ENCODE peak calls at places on chromosomes 16 and 17, in ten cellular contexts. V is AG10803, X is GM06990, T is esophagus squamous epithelium, B is RWPE1, C is left ventricle myocardium inferior, O is cardiac muscle cell, U is A673, D is heart right ventricle, A is GM13976. L is an unnamed sample.

GRCh38 chr16:88453621-88454314 is 688 bp downstream of the ZFPM1 start:
- DNase-seq in V (no peak), X (no peak), T (no peak), B (peak), C (no peak), O (peak), U (peak), D (no peak), A (no peak), L (no peak)

GRCh38 chr17:40068129-40068581 is 5.4 kb downstream of the THRA start:
- DNase-seq in V (no peak), X (no peak), T (no peak), B (no peak), C (no peak), O (no peak), U (no peak), D (peak), A (no peak), L (no peak)

GRCh38 chr16:83994087-83994486 is 26.0 kb downstream of the NECAB2 start:
- DNase-seq in V (peak), X (no peak), T (no peak), B (peak), C (no peak), O (no peak), U (no peak), D (no peak), A (no peak), L (no peak)

GRCh38 chr16:82414476-82414875 is 212.3 kb upstream of the CDH13 start:
- DNase-seq in V (no peak), X (no peak), T (no peak), B (no peak), C (no peak), O (no peak), U (no peak), D (no peak), A (no peak), L (no peak)

GRCh38 chr17:11122908-11123307 is 118.1 kb upstream of the SHISA6 start:
- DNase-seq in V (no peak), X (no peak), T (no peak), B (no peak), C (peak), O (no peak), U (no peak), D (peak), A (no peak), L (no peak)

GRCh38 chr16:13936596-13937081 is 16.7 kb downstream of the ERCC4 start:
- DNase-seq in V (peak), X (no peak), T (no peak), B (peak), C (no peak), O (no peak), U (peak), D (no peak), A (no peak), L (no peak)

GRCh38 chr16:56610017-56610608 is 1.7 kb downstream of the MT2A start:
- DNase-seq in V (peak), X (no peak), T (no peak), B (peak), C (no peak), O (no peak), U (peak), D (no peak), A (no peak), L (no peak)

GRCh38 chr17:55607736-55608341 is 96.6 kb upstream of the SMIM36 start:
- DNase-seq in V (no peak), X (no peak), T (no peak), B (no peak), C (peak), O (no peak), U (peak), D (peak), A (no peak), L (no peak)

GRCh38 chr17:5788266-5788900 is 204.1 kb upstream of the NLRP1 start:
- DNase-seq in V (no peak), X (no peak), T (no peak), B (peak), C (no peak), O (no peak), U (no peak), D (no peak), A (no peak), L (no peak)

GRCh38 chr17:47280072-47280811 is 26.6 kb downstream of the ITGB3 start:
- DNase-seq in V (peak), X (no peak), T (no peak), B (no peak), C (no peak), O (no peak), U (peak), D (no peak), A (no peak), L (no peak)

GRCh38 chr16:84811529-84811928 is 8.3 kb upstream of the CRISPLD2 start:
- DNase-seq in V (no peak), X (no peak), T (no peak), B (no peak), C (no peak), O (no peak), U (no peak), D (no peak), A (no peak), L (no peak)

GRCh38 chr16:13307861-13308260 is 406.5 kb downstream of the SHISA9 start:
- DNase-seq in V (peak), X (no peak), T (no peak), B (no peak), C (no peak), O (no peak), U (no peak), D (no peak), A (no peak), L (no peak)

GRCh38 chr17:67531291-67531690 is 154.2 kb downstream of the PITPNC1 start:
- DNase-seq in V (no peak), X (peak), T (no peak), B (no peak), C (peak), O (no peak), U (no peak), D (no peak), A (peak), L (no peak)

GRCh38 chr17:19538095-19539039 is 4.7 kb downstream of the SLC47A1 start:
- DNase-seq in V (no peak), X (no peak), T (no peak), B (no peak), C (peak), O (peak), U (no peak), D (peak), A (no peak), L (peak)

GRCh38 chr17:66569572-66569971 is 265.3 kb upstream of the CACNG5 start:
- DNase-seq in V (no peak), X (no peak), T (no peak), B (no peak), C (no peak), O (no peak), U (no peak), D (no peak), A (no peak), L (no peak)

GRCh38 chr16:68790130-68790761 is 53.1 kb upstream of the TANGO6 start:
- DNase-seq in V (peak), X (no peak), T (no peak), B (peak), C (no peak), O (no peak), U (no peak), D (no peak), A (no peak), L (no peak)

GRCh38 chr16:3180445-3180878 is 7.5 kb upstream of the OR1F1 start:
- DNase-seq in V (no peak), X (no peak), T (no peak), B (no peak), C (no peak), O (no peak), U (peak), D (no peak), A (no peak), L (peak)

GRCh38 chr17:2033128-2033527 is 3.2 kb downstream of the DPH1 start:
- DNase-seq in V (no peak), X (no peak), T (no peak), B (no peak), C (no peak), O (no peak), U (no peak), D (no peak), A (no peak), L (no peak)

GRCh38 chr16:14249291-14250032 is 178.3 kb downstream of the MRTFB start:
- DNase-seq in V (peak), X (no peak), T (no peak), B (peak), C (no peak), O (peak), U (peak), D (peak), A (peak), L (no peak)

GRCh38 chr16:54417384-54417783 is 130.8 kb upstream of the IRX3 start:
- DNase-seq in V (no peak), X (no peak), T (no peak), B (no peak), C (no peak), O (no peak), U (no peak), D (no peak), A (no peak), L (no peak)

GRCh38 chr17:36755586-36755985 is 154.2 kb downstream of the MRM1 start:
- DNase-seq in V (no peak), X (no peak), T (no peak), B (no peak), C (no peak), O (peak), U (peak), D (no peak), A (peak), L (no peak)

GRCh38 chr17:39757176-39757662 is 19.5 kb downstream of the GRB7 start:
- DNase-seq in V (no peak), X (no peak), T (no peak), B (no peak), C (no peak), O (no peak), U (no peak), D (no peak), A (no peak), L (no peak)

GRCh38 chr17:72580321-72581127 is 459.7 kb downstream of the SOX9 start:
- DNase-seq in V (no peak), X (no peak), T (no peak), B (peak), C (no peak), O (no peak), U (no peak), D (no peak), A (no peak), L (no peak)

GRCh38 chr17:29958947-29959657 is 17.7 kb downstream of the EFCAB5 start:
- DNase-seq in V (peak), X (no peak), T (no peak), B (peak), C (no peak), O (no peak), U (no peak), D (no peak), A (no peak), L (no peak)

GRCh38 chr17:15384142-15384803 is 42.9 kb upstream of the TEKT3 start:
- DNase-seq in V (peak), X (no peak), T (no peak), B (no peak), C (peak), O (no peak), U (no peak), D (peak), A (no peak), L (no peak)

GRCh38 chr16:82938108-82938507 is 311.3 kb downstream of the CDH13 start:
- DNase-seq in V (no peak), X (no peak), T (no peak), B (no peak), C (no peak), O (no peak), U (no peak), D (no peak), A (no peak), L (no peak)

GRCh38 chr16:46737621-46738214 is 10.4 kb downstream of the MYLK3 start:
- DNase-seq in V (no peak), X (no peak), T (no peak), B (no peak), C (no peak), O (no peak), U (no peak), D (no peak), A (no peak), L (no peak)

GRCh38 chr17:12613566-12613965 is 52.1 kb upstream of the MYOCD start:
- DNase-seq in V (peak), X (no peak), T (no peak), B (no peak), C (no peak), O (no peak), U (no peak), D (no peak), A (no peak), L (no peak)

GRCh38 chr16:53743149-53743566 is 39.2 kb downstream of the FTO start:
- DNase-seq in V (peak), X (no peak), T (no peak), B (no peak), C (no peak), O (no peak), U (peak), D (no peak), A (no peak), L (no peak)

GRCh38 chr16:23452221-23452571 is 793 bp downstream of the COG7 start:
- DNase-seq in V (no peak), X (no peak), T (no peak), B (no peak), C (no peak), O (no peak), U (no peak), D (no peak), A (no peak), L (no peak)

GRCh38 chr17:16465861-16466338 is 26.1 kb downstream of the LRRC75A start:
- DNase-seq in V (no peak), X (no peak), T (no peak), B (no peak), C (peak), O (no peak), U (no peak), D (no peak), A (no peak), L (no peak)

GRCh38 chr16:64489449-64489848 is 632.4 kb downstream of the CDH11 start:
- DNase-seq in V (no peak), X (no peak), T (no peak), B (no peak), C (no peak), O (no peak), U (no peak), D (no peak), A (no peak), L (no peak)

GRCh38 chr16:51071326-51071725 is 79.7 kb downstream of the SALL1 start:
- DNase-seq in V (no peak), X (no peak), T (no peak), B (no peak), C (no peak), O (no peak), U (no peak), D (no peak), A (no peak), L (no peak)

GRCh38 chr16:17467923-17468540 is 2.7 kb downstream of the XYLT1 start:
- DNase-seq in V (peak), X (peak), T (no peak), B (no peak), C (peak), O (peak), U (peak), D (peak), A (no peak), L (no peak)

GRCh38 chr16:87161822-87162676 is 155.1 kb downstream of the C16orf95 start:
- DNase-seq in V (no peak), X (no peak), T (no peak), B (no peak), C (no peak), O (no peak), U (peak), D (no peak), A (no peak), L (peak)

GRCh38 chr16:81745704-81746558 is 33.2 kb upstream of the PLCG2 start:
- DNase-seq in V (peak), X (peak), T (peak), B (peak), C (peak), O (peak), U (peak), D (peak), A (peak), L (no peak)

GRCh38 chr17:81712468-81713003 is 452 bp downstream of the SLC25A10 start:
- DNase-seq in V (peak), X (no peak), T (no peak), B (no peak), C (no peak), O (peak), U (no peak), D (no peak), A (peak), L (no peak)
- TF ChIP-seq CTCF in V (peak), X (no peak), T (peak), B (peak), C (no peak), O (no peak), U (peak), D (peak), A (peak), L (peak)

DNA sequence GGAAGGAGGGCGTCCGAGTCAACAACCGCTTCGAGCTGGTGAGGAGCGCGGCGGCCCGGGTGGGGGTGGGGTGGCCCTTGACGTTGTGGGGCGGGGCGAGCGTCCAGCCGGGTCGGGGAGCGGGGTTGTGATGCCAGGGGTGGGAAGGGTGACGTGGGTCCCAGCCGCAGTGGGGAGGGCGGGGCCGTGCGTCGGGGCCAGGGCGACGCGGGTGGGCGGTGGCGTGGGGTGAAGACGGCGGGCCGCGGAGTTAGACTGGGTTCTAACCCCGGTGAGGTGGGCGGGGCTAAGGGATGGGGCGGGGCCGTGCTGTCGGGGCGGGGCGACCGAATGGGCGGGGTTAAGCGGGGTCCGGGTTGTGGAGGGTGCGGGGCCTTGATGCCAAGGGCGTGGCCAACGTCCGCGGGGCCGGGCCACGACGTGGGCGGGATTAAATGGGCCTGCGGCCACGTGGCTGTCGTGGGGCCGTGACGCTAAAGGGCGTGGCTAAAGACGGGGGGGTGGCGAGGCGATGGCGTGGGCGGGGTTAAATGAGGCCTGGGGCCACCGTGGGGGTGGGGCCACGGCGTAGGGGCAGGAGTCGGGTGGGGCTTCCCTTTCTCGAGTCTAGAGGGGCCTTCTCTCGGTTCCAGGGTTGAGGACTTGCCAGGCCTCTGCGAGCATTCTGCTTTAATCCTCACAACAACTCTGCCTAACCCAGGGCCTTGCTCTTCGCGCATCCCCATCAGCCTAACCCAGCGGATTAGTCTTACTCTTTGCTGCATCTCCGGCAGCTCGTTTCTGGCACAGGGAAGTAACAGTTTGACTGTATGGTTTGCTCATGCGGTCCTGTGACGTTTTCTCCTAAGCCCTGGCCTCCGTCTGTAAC is 664 bp downstream of the TCF25 start:
- DNase-seq in V (peak), X (peak), T (peak), B (peak), C (peak), O (peak), U (peak), D (peak), A (peak), L (no peak)
- TF ChIP-seq CTCF in V (no peak), X (no peak), T (no peak), B (no peak), C (no peak), O (no peak), U (no peak), D (no peak), A (no peak), L (no peak)

DNA sequence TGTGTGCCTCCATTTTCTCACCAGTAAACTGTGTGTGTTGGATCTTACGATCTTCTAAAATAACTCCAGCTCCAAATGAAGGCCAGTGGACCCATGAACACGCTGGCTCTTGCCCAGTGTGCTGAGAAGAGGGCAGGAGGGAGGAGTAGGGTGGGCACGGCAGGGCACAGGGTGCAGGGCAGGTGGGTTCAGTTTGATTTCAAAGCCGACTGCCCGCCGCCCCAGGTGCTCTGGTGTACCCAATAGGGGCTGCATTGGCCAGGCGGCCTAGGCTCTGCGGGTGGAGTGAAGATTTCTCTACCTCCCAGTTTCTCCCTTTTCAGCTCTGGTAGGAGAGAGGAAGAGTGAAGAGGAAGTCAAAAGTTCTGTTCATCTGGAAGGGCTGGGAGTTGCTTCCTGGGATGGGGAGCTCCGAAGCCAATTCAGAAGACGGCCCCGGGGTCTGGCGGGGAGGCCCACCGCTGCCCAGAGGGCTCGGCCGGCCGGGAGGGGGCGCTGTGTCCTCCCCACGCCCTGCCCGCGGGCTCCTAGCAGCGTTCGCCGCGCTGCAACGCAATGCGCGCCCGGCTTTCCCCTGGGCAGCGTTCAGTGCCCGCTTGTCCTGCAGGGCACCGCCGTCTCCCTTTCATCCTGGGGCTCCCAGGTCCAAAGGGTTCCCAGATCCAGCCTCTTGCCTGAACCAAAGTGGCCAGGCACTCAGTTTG is 1.1 kb upstream of the CRHR1 start:
- DNase-seq in V (no peak), X (no peak), T (no peak), B (no peak), C (no peak), O (peak), U (peak), D (no peak), A (peak), L (no peak)
- TF ChIP-seq CTCF in V (no peak), X (peak), T (peak), B (peak), C (peak), O (peak), U (peak), D (peak), A (no peak), L (peak)

GRCh38 chr16:9012848-9013507 is 49.3 kb upstream of the USP7 start:
- DNase-seq in V (no peak), X (no peak), T (no peak), B (no peak), C (no peak), O (peak), U (peak), D (no peak), A (no peak), L (no peak)
- TF ChIP-seq CTCF in V (no peak), X (no peak), T (no peak), B (no peak), C (peak), O (no peak), U (peak), D (peak), A (no peak), L (peak)

DNA sequence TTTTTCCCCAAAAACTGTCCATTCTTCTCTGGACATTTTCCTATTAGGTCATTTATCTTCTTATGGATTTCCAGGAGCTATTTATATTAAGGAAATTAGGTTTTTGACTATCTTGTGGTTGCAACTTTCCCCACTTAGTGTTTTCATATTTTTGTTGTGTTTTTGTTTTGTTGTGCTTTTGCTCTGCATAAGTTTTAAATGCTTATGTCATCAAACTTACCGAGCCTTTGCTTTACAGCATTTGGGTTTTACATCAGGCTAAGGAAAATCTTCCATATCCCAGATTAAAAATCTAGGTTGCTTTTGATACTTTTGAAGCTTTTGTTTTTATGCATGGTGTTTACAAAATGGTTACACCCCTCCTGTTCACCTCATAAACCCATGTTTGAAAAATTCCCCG is 27.5 kb downstream of the MAF start:
- DNase-seq in V (no peak), X (no peak), T (no peak), B (no peak), C (no peak), O (no peak), U (no peak), D (no peak), A (no peak), L (no peak)
- TF ChIP-seq CTCF in V (no peak), X (no peak), T (no peak), B (no peak), C (no peak), O (no peak), U (no peak), D (no peak), A (no peak), L (no peak)

GRCh38 chr17:74759941-74760340 is 11.5 kb downstream of the NHERF1 start:
- DNase-seq in V (no peak), X (no peak), T (no peak), B (peak), C (no peak), O (no peak), U (no peak), D (no peak), A (no peak), L (peak)
- TF ChIP-seq CTCF in V (no peak), X (no peak), T (no peak), B (no peak), C (no peak), O (no peak), U (no peak), D (no peak), A (no peak), L (no peak)

GRCh38 chr17:42920106-42920900 is 19.7 kb downstream of the G6PC1 start:
- DNase-seq in V (no peak), X (no peak), T (no peak), B (no peak), C (no peak), O (peak), U (no peak), D (no peak), A (no peak), L (peak)
- TF ChIP-seq CTCF in V (no peak), X (no peak), T (no peak), B (no peak), C (no peak), O (no peak), U (no peak), D (no peak), A (no peak), L (no peak)

GRCh38 chr17:13977837-13978236 is 91.5 kb upstream of the COX10 start:
- DNase-seq in V (no peak), X (no peak), T (no peak), B (no peak), C (no peak), O (no peak), U (no peak), D (no peak), A (no peak), L (no peak)
- TF ChIP-seq CTCF in V (no peak), X (no peak), T (no peak), B (no peak), C (no peak), O (no peak), U (no peak), D (no peak), A (no peak), L (no peak)